ENCODE peak calls at places on chromosomes 3 and 15, in four cellular contexts. Q is NCI-H774, Z is AG10803, F is adrenal gland. P is an unnamed sample.

GRCh38 chr15:88635343-88635742 is 3.5 kb upstream of the ISG20 start:
- DNase-seq in Z (peak), Q (no peak), F (no peak), P (no peak)

GRCh38 chr15:66785637-66786036 is 83.6 kb downstream of the SMAD6 start:
- DNase-seq in Q (no peak), Z (peak), F (no peak), P (no peak)

GRCh38 chr3:55006277-55006676 is 78.4 kb upstream of the LRTM1 start:
- DNase-seq in F (no peak), Z (no peak), Q (no peak), P (no peak)

GRCh38 chr15:43127752-43128151 is 5.6 kb upstream of the TMEM62 start:
- DNase-seq in Q (peak), F (no peak), Z (no peak), P (no peak)

GRCh38 chr3:122558605-122559004 is 5.5 kb downstream of the PARP9 start:
- DNase-seq in Z (no peak), Q (no peak), F (peak), P (no peak)

GRCh38 chr15:85702321-85703230 is 92.1 kb downstream of the KLHL25 start:
- DNase-seq in Z (peak), Q (no peak), F (no peak), P (peak)

GRCh38 chr3:118380576-118380975 is 654.1 kb downstream of the IGSF11 start:
- DNase-seq in F (no peak), Z (no peak), Q (no peak), P (no peak)

GRCh38 chr15:90002428-90002844 is 1.3 kb downstream of the ZNF710 start:
- DNase-seq in F (peak), Q (peak), Z (peak), P (peak)

GRCh38 chr15:42092666-42093445 is 1.5 kb downstream of the PLA2G4D start:
- DNase-seq in Z (no peak), Q (no peak), F (no peak), P (no peak)

GRCh38 chr15:39966521-39966920 is 32.6 kb downstream of the EIF2AK4 start:
- DNase-seq in Z (no peak), Q (no peak), F (no peak), P (no peak)

GRCh38 chr15:46304320-46304719 is 669.5 kb downstream of the SQOR start:
- DNase-seq in F (no peak), Q (no peak), Z (no peak), P (no peak)

GRCh38 chr3:101721650-101721917 is 2.8 kb upstream of the CEP97 start:
- DNase-seq in F (no peak), Z (no peak), Q (no peak), P (no peak)

GRCh38 chr3:133477497-133477896 is 77.6 kb downstream of the BFSP2 start:
- DNase-seq in Q (no peak), F (no peak), Z (no peak), P (no peak)

GRCh38 chr15:95659646-95660045 is 670.9 kb upstream of the NR2F2 start:
- DNase-seq in Q (no peak), Z (no peak), F (no peak), P (no peak)

GRCh38 chr3:136734382-136735070 is 17.7 kb downstream of the STAG1 start:
- DNase-seq in Z (no peak), Q (no peak), F (no peak), P (peak)

GRCh38 chr3:142724682-142725351 is 983 bp downstream of the TRPC1 start:
- DNase-seq in F (peak), Z (peak), Q (peak), P (peak)

GRCh38 chr3:48112813-48113212 is 75.4 kb downstream of the CDC25A start:
- DNase-seq in F (no peak), Q (no peak), Z (no peak), P (no peak)

GRCh38 chr15:33915571-33916407 is 52.5 kb upstream of the CHRM5 start:
- DNase-seq in Q (no peak), F (no peak), Z (no peak), P (peak)

GRCh38 chr3:32862247-32863013 is 44.6 kb downstream of the TRIM71 start:
- DNase-seq in F (no peak), Z (no peak), Q (no peak), P (peak)

GRCh38 chr3:45816544-45816943 is 20.2 kb upstream of the SLC6A20 start:
- DNase-seq in Z (peak), Q (no peak), F (peak), P (no peak)

GRCh38 chr3:13042127-13042931 is 30.9 kb downstream of the IQSEC1 start:
- DNase-seq in Q (no peak), Z (no peak), F (no peak), P (peak)

GRCh38 chr15:77025066-77025435 is 30.1 kb downstream of the PSTPIP1 start:
- DNase-seq in Q (no peak), Z (no peak), F (no peak), P (no peak)

GRCh38 chr3:52120576-52121458 is 33.4 kb downstream of the POC1A start:
- DNase-seq in F (no peak), Q (no peak), Z (no peak), P (no peak)

GRCh38 chr3:176872771-176873209 is 324.5 kb downstream of the TBL1XR1 start:
- DNase-seq in F (peak), Z (peak), Q (peak), P (peak)

GRCh38 chr15:83289160-83289559 is 4.7 kb upstream of the BNC1 start:
- DNase-seq in Q (no peak), F (no peak), Z (peak), P (no peak)

GRCh38 chr3:127848131-127849129 is 26.1 kb upstream of the MGLL start:
- DNase-seq in Z (peak), F (no peak), Q (no peak), P (peak)

GRCh38 chr15:56805466-56806146 is 72.3 kb upstream of the ZNF280D start:
- DNase-seq in Z (peak), Q (no peak), F (peak), P (no peak)

P was measured in left kidney.